ENCODE peak calls at places on chromosomes 4 and X, in six cellular contexts. E is spleen, O is Peyer's patch, B is IMR-90, L is tibial nerve, S is heart left ventricle. D is an unnamed sample.

GRCh38 chrX:84475596-84475995 is 26.7 kb downstream of the HDX start:
- DNase-seq in S (no peak), L (no peak), O (no peak), E (no peak), B (no peak), D (no peak)

GRCh38 chrX:115068896-115069295 is 51.5 kb upstream of the IL13RA2 start:
- DNase-seq in L (no peak), S (peak; percentile 10), O (no peak), E (peak; percentile 61), B (no peak), D (peak; percentile 56)

GRCh38 chr4:791866-792630 is 33.9 kb downstream of the CPLX1 start:
- DNase-seq in L (no peak), B (no peak), S (no peak), O (no peak), E (no peak), D (no peak)

GRCh38 chr4:94536049-94536448 is 84.3 kb downstream of the PDLIM5 start:
- DNase-seq in B (no peak), O (no peak), S (no peak), E (no peak), L (no peak), D (no peak)

GRCh38 chr4:85778809-85779124 is 303.8 kb downstream of the ARHGAP24 start:
- DNase-seq in B (peak; percentile 38), S (no peak), L (no peak), E (no peak), O (no peak), D (no peak)

GRCh38 chr4:1177274-1178141 is 5.1 kb upstream of the SPON2 start:
- DNase-seq in L (no peak), E (peak; percentile 75), S (peak; percentile 79), B (no peak), O (no peak), D (peak; percentile 63)

GRCh38 chrX:1390621-1391369 is 1.1 kb downstream of the SLC25A6 start:
- DNase-seq in L (no peak), B (no peak), E (peak; percentile 88), S (peak; percentile 54), O (peak; percentile 12), D (peak; percentile 62)

GRCh38 chr4:6472387-6473263 is at the start of gene PPP2R2C:
- DNase-seq in S (no peak), B (no peak), L (no peak), E (peak; percentile 65), O (no peak), D (peak; percentile 48)

GRCh38 chr4:30792616-30793015 is 72.4 kb downstream of the PCDH7 start:
- DNase-seq in E (no peak), O (no peak), L (no peak), S (no peak), B (no peak), D (no peak)

GRCh38 chrX:154819771-154820341 is 14.6 kb upstream of the MPP1 start:
- DNase-seq in B (no peak), L (no peak), O (peak; percentile 33), S (no peak), E (no peak), D (no peak)

GRCh38 chrX:152642931-152643525 is 5.3 kb downstream of the GABRQ start:
- DNase-seq in B (no peak), S (no peak), O (no peak), E (no peak), L (no peak), D (no peak)

GRCh38 chr4:90028460-90028859 is 98.7 kb upstream of the CCSER1 start:
- DNase-seq in S (no peak), E (no peak), B (no peak), L (no peak), O (no peak), D (no peak)

GRCh38 chrX:38800981-38801845 is at the start of gene MID1IP1:
- DNase-seq in S (peak; percentile 95), L (peak; percentile 80), O (peak; percentile 59), E (peak; percentile 91), B (peak; percentile 89), D (peak; percentile 97)

GRCh38 chr4:87732033-87732770 is 67.2 kb upstream of the IBSP start:
- DNase-seq in B (no peak), S (no peak), O (no peak), E (no peak), L (no peak), D (no peak)

GRCh38 chr4:1241936-1242505 is 6.9 kb downstream of the CTBP1 start:
- DNase-seq in E (peak; percentile 70), O (no peak), S (no peak), L (no peak), B (no peak), D (peak; percentile 62)

GRCh38 chrX:68832516-68833447 is 4.0 kb downstream of the EFNB1 start:
- DNase-seq in B (no peak), E (no peak), S (no peak), L (no peak), O (peak; percentile 8), D (peak; percentile 58)

GRCh38 chrX:108001218-108001814 is 19.1 kb upstream of the TEX13B start:
- DNase-seq in L (no peak), E (no peak), O (no peak), B (peak; percentile 36), S (no peak), D (no peak)

GRCh38 chr4:145907827-145908226 is 30.8 kb downstream of the ZNF827 start:
- DNase-seq in L (no peak), B (peak; percentile 32), S (no peak), E (no peak), O (no peak), D (no peak)

GRCh38 chrX:97158270-97158669 is 274.6 kb downstream of the RPA4 start:
- DNase-seq in L (no peak), E (no peak), O (no peak), B (no peak), S (no peak), D (no peak)

GRCh38 chrX:107646736-107647135 is 18.4 kb downstream of the PRPS1 start:
- DNase-seq in B (no peak), L (no peak), E (no peak), O (no peak), S (no peak), D (no peak)

GRCh38 chr4:186724048-186724860 is 598 bp upstream of the FAT1 start:
- DNase-seq in S (peak; percentile 69), O (no peak), B (peak; percentile 49), E (no peak), L (no peak), D (peak; percentile 80)

GRCh38 chr4:6377626-6378492 is 94.6 kb downstream of the PPP2R2C start:
- DNase-seq in S (no peak), O (no peak), L (no peak), E (peak; percentile 52), B (no peak), D (no peak)

GRCh38 chr4:98938386-98938785 is 9.5 kb upstream of the EIF4E start:
- DNase-seq in L (no peak), B (peak; percentile 62), E (no peak), O (no peak), S (no peak), D (no peak)

GRCh38 chr4:101184668-101185067 is 162.7 kb downstream of the PPP3CA start:
- DNase-seq in E (no peak), B (no peak), L (no peak), S (no peak), O (no peak), D (no peak)

GRCh38 chr4:92359481-92359880 is 55.7 kb downstream of the GRID2 start:
- DNase-seq in S (no peak), L (no peak), B (no peak), E (no peak), O (no peak), D (no peak)

GRCh38 chr4:89519771-89520170 is 212.2 kb upstream of the GPRIN3 start:
- DNase-seq in S (no peak), L (no peak), B (no peak), O (no peak), E (no peak), D (no peak)

GRCh38 chr4:102579794-102580462 is 78.8 kb downstream of the NFKB1 start:
- DNase-seq in B (no peak), L (no peak), S (no peak), E (no peak), O (no peak), D (no peak)
- H3K36me3 ChIP-seq in B (peaks cover 23% of the 10 kb centered on the region), L (no peaks in the 10 kb centered on the region), S (peaks cover 78% of the 10 kb centered on the region), E (peaks cover 34% of the 10 kb centered on the region), O (no peaks in the 10 kb centered on the region), D (no peaks in the 10 kb centered on the region)

GRCh38 chrX:118968031-118968430 is 6.4 kb upstream of the LONRF3 start:
- DNase-seq in L (no peak), B (no peak), S (no peak), O (no peak), E (no peak), D (no peak)

GRCh38 chrX:118961866-118962560 is 12.4 kb upstream of the LONRF3 start:
- DNase-seq in O (no peak), B (no peak), E (no peak), S (no peak), L (no peak), D (no peak)

GRCh38 chrX:118963159-118963558 is 11.3 kb upstream of the LONRF3 start:
- DNase-seq in L (no peak), S (no peak), E (no peak), O (no peak), B (no peak), D (no peak)

GRCh38 chrX:118964252-118964651 is 10.2 kb upstream of the LONRF3 start:
- DNase-seq in B (no peak), S (no peak), O (no peak), L (no peak), E (no peak), D (no peak)

DNA sequence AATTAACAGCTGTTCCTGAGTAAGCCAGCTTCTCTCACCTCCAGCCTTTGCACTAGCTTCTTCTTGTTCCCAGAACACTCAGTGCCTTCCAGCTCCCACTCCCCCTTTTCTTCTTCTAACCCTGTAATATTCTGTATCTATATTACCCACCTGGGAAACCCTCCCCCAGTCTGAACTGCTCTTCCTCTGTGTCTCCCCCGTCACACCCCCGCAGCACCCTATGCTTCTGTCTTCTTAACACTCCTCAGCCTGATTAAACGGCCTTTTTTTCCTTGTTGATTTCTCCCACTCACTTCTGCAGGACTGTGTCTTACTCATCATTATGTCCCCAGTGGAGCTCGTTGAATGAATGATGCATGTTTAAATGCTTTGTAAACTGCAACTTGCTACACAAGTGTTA is 9.0 kb upstream of the LONRF3 start:
- DNase-seq in E (no peak), B (no peak), L (no peak), O (no peak), S (no peak), D (no peak)
- H3K27me3 ChIP-seq in E (no peaks in the 10 kb centered on the region), B (peaks cover 10% of the 10 kb centered on the region), L (peaks cover 6% of the 10 kb centered on the region), O (no peaks in the 10 kb centered on the region), S (no peaks in the 10 kb centered on the region), D (no peaks in the 10 kb centered on the region)

DNA sequence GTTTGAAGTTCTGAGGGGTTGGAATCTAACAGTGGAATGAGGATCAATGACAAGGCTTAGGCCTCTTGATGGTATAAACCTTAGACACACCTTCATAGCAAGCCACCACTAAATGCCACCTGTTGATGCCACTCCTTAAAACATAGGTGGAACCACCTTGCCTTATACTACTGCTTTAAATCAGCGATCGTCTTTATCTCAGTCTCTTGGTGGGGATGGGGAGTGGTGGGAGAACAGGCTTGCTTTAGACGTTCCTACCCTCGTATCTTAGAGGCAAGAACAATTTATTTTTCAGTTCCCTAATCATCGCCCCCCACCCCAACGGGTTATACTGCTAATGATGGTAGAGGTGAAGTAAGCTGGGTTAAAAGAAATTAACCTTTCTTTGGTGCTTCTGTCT is 1.3 kb downstream of the RAB33B start:
- DNase-seq in L (no peak), E (no peak), S (no peak), B (no peak), O (no peak), D (no peak)
- TF ChIP-seq POLR2A in L (no peak), E (no peak), S (no peak), B (no peak), O (no peak), D (no peak)

GRCh38 chr4:2722033-2722432 is 34.1 kb downstream of the TNIP2 start:
- DNase-seq in S (no peak), L (no peak), B (no peak), O (no peak), E (peak; percentile 37), D (peak; percentile 58)
- H3K36me3 ChIP-seq in S (peaks cover 72% of the 10 kb centered on the region), L (no peaks in the 10 kb centered on the region), B (peaks cover 24% of the 10 kb centered on the region), O (no peaks in the 10 kb centered on the region), E (peaks cover 32% of the 10 kb centered on the region), D (peaks cover 21% of the 10 kb centered on the region)

D was measured in sigmoid colon.